ENCODE peak calls at places on chromosomes 3 and 15, in six cellular contexts. E is pancreas; I is WERI-Rb-1; C is PC-9; M is H1; V is CD8-positive, alpha-beta memory T cell. X is an unnamed sample.

GRCh38 chr3:47495886-47496285 is 17.6 kb downstream of the ELP6 start:
- DNase-seq in E (no peak), I (no peak), C (no peak), M (no peak), V (no peak), X (no peak)

GRCh38 chr3:23258110-23258509 is 55.0 kb downstream of the UBE2E2 start:
- DNase-seq in E (no peak), I (no peak), C (no peak), M (no peak), V (no peak), X (peak)

GRCh38 chr3:32495609-32496008 is 7.0 kb downstream of the CMTM6 start:
- DNase-seq in E (no peak), I (no peak), C (no peak), M (no peak), V (no peak), X (no peak)

GRCh38 chr3:66206806-66207205 is 14.0 kb upstream of the SLC25A26 start:
- DNase-seq in E (no peak), I (no peak), C (no peak), M (no peak), V (no peak), X (no peak)

GRCh38 chr3:18424862-18425640 is at the start of gene SATB1:
- DNase-seq in E (peak), I (peak), C (no peak), M (no peak), V (peak), X (peak)

GRCh38 chr15:81050259-81050658 is 49.5 kb downstream of the TLNRD1 start:
- DNase-seq in E (no peak), I (no peak), C (no peak), M (no peak), V (no peak), X (no peak)

GRCh38 chr3:168165390-168166269 is 69.9 kb upstream of the GOLIM4 start:
- DNase-seq in E (peak), I (peak), C (peak), M (no peak), V (no peak), X (peak)

GRCh38 chr3:126558336-126559071 is at the start of gene C3orf22:
- DNase-seq in E (no peak), I (no peak), C (no peak), M (no peak), V (no peak), X (no peak)

GRCh38 chr15:74978503-74978902 is 16.9 kb upstream of the SCAMP5 start:
- DNase-seq in E (no peak), I (no peak), C (no peak), M (no peak), V (no peak), X (no peak)

GRCh38 chr3:59573911-59574310 is 524.1 kb upstream of the CFAP20DC start:
- DNase-seq in E (no peak), I (no peak), C (no peak), M (no peak), V (no peak), X (no peak)

GRCh38 chr3:119690043-119690656 is 12.7 kb upstream of the CFAP91 start:
- DNase-seq in E (no peak), I (no peak), C (no peak), M (no peak), V (no peak), X (peak)

GRCh38 chr3:81419196-81419595 is 342.2 kb downstream of the GBE1 start:
- DNase-seq in E (no peak), I (no peak), C (no peak), M (no peak), V (no peak), X (no peak)

GRCh38 chr3:57951106-57951882 is 56.9 kb upstream of the FLNB start:
- DNase-seq in E (no peak), I (no peak), C (peak), M (no peak), V (no peak), X (peak)

GRCh38 chr3:133159498-133160475 is 121.6 kb downstream of the TMEM108 start:
- DNase-seq in E (no peak), I (no peak), C (no peak), M (no peak), V (no peak), X (no peak)

GRCh38 chr3:149243540-149243939 is 21.9 kb upstream of the CP start:
- DNase-seq in E (no peak), I (no peak), C (no peak), M (no peak), V (no peak), X (no peak)

GRCh38 chr3:42652251-42652610 is 1.3 kb upstream of the ZBTB47 start:
- DNase-seq in E (no peak), I (no peak), C (no peak), M (no peak), V (no peak), X (no peak)

GRCh38 chr3:47414666-47415587 is 34.1 kb downstream of the PTPN23 start:
- DNase-seq in E (no peak), I (no peak), C (no peak), M (no peak), V (no peak), X (no peak)

GRCh38 chr3:179037361-179037760 is 34.2 kb downstream of the ZMAT3 start:
- DNase-seq in E (no peak), I (no peak), C (no peak), M (no peak), V (no peak), X (peak)
- H3K4me3 ChIP-seq in E (no peak), I (no peak), C (no peak), M (no peak), V (peak), X (no peak)

GRCh38 chr3:129607391-129608068 is 1.1 kb upstream of the PLXND1 start:
- DNase-seq in E (no peak), I (peak), C (no peak), M (no peak), V (no peak), X (no peak)
- H3K4me3 ChIP-seq in E (peak), I (peak), C (peak), M (peak), V (peak), X (peak)

GRCh38 chr15:40090774-40091455 is 17.8 kb downstream of the BMF start:
- DNase-seq in E (no peak), I (no peak), C (no peak), M (no peak), V (no peak), X (no peak)

GRCh38 chr15:40087991-40088928 is 20.4 kb downstream of the BMF start:
- DNase-seq in E (no peak), I (no peak), C (peak), M (no peak), V (no peak), X (no peak)

GRCh38 chr15:40087095-40087805 is 21.4 kb downstream of the BMF start:
- DNase-seq in E (no peak), I (peak), C (no peak), M (no peak), V (no peak), X (peak)

GRCh38 chr15:40091861-40092415 is 16.7 kb downstream of the BMF start:
- DNase-seq in E (no peak), I (peak), C (no peak), M (no peak), V (no peak), X (peak)

GRCh38 chr15:40088929-40089755 is 19.5 kb downstream of the BMF start:
- DNase-seq in E (no peak), I (peak), C (no peak), M (no peak), V (no peak), X (peak)
- H3K4me3 ChIP-seq in E (no peak), I (no peak), C (no peak), M (peak), V (no peak), X (no peak)

DNA sequence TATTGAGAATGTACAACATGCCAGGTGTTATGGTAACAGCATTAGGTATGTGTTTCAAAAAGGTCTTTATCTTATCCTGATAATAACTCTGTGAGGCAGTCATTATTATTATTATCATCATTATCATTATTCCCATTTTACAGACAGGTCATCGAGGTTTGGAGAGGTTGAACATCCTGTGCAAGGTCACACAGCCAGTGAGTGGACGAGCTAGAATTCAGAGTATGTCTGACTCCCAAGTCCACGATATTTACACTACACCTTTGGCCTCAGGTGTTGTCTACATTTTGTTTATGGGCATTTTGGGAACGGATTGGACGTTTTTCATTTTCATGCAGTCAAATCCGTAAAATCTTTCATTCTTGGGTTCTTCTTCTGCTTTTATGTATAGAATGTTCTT is 24.0 kb downstream of the GLDN start:
- DNase-seq in E (no peak), I (no peak), C (no peak), M (no peak), V (no peak), X (no peak)
- H3K4me3 ChIP-seq in E (no peak), I (no peak), C (no peak), M (no peak), V (no peak), X (no peak)

DNA sequence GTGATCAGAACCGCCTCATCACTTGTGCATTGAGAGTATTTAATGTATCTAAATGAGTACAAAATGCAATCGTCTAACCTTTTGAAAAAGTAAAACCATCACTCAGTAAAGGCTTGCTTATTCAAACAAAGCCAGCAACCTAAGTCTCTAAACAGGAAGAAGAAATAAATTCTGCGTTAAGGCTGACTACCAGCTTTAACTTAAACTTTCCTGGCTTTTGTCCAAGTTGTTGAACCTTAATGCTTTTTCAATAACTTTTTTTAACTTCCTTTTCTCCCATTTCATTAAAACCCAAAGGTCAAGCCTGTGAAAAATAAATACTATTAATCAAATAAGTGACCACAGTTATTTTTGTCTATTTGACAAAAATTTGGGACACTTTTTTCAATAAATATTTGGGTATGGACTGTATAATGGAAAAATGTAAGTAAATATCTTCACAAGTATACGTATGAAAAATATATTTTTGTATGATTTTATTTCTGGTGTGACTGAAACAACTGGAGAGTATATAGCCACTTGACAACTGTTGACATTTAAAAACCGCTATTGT is 2.7 kb downstream of the KLHL24 start:
- DNase-seq in E (no peak), I (no peak), C (no peak), M (no peak), V (no peak), X (no peak)
- H3K4me3 ChIP-seq in E (no peak), I (no peak), C (peak), M (no peak), V (no peak), X (no peak)

GRCh38 chr15:40957041-40957555 is 3.8 kb downstream of the CHAC1 start:
- DNase-seq in E (no peak), I (no peak), C (no peak), M (no peak), V (no peak), X (no peak)

GRCh38 chr15:40956543-40956982 is 3.3 kb downstream of the CHAC1 start:
- DNase-seq in E (no peak), I (no peak), C (no peak), M (no peak), V (no peak), X (no peak)

GRCh38 chr15:40955141-40955903 is 2.1 kb downstream of the CHAC1 start:
- DNase-seq in E (no peak), I (no peak), C (no peak), M (no peak), V (no peak), X (no peak)

GRCh38 chr15:40957581-40958051 is 4.3 kb downstream of the CHAC1 start:
- DNase-seq in E (peak), I (no peak), C (no peak), M (no peak), V (no peak), X (no peak)

DNA sequence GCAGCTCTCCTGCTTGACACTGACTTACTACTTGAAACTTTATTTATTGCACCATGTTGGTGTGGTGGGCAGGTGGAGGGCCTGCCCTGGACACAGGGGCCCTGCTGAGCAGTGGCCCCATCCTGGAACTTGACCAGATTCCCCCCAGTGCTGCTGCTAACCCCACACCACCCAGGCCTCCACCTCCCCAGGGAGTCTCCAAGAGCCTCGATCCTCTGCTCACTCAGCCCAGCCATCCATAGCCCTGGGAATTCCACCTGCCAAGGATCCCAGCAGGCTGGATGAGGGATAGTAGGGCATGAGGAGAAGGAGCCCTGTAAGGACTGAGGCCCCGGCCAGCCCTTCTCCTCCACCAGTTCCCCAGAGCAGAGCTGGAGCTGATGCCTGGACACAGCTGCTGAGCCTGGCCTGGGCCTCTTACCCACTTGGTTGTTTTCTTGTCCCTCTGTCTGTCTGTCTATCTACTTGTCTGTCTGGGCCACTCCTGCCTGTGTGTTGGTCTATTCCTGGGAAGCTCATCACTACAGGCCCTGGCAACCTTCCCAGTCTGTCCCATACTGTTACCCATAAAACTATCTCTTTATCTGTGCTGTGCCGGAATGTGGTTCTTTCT is 2.8 kb downstream of the CHAC1 start:
- DNase-seq in E (no peak), I (no peak), C (no peak), M (no peak), V (no peak), X (no peak)
- H3K4me3 ChIP-seq in E (no peak), I (no peak), C (no peak), M (no peak), V (no peak), X (no peak)

DNA sequence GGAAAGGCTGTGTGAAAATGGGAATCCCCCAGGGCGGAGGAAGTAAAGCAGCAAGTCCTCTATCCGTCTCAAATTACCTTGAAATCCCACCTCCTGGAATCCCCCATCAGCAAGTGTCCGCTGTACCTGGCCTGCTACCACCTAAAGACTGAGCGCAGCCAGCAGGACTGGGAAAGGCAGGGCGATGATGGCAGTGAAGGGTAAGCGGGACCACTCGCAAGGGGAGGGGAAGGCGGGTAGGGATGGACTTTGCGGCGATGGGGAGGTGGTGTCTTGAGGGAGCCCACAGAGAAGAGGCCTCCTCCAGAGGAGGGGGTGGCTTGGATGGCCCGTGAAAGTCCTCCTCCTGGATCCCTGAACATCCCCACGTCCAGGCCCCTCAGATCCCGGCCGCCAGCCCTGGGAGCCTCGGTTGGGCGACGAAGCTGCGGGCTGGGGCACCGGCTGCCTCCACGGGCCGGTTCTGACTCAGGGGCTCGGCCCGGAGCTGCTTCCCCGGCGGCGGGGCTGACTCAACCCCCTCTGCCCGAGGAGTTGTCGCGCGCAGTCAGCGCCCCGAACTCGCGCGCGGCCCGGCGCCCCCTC is 595 bp downstream of the LARP6 start:
- DNase-seq in E (peak), I (peak), C (no peak), M (peak), V (no peak), X (peak)
- H3K4me3 ChIP-seq in E (peak), I (peak), C (peak), M (peak), V (no peak), X (peak)

GRCh38 chr15:88113909-88114308 is 142.6 kb downstream of the NTRK3 start:
- DNase-seq in E (no peak), I (no peak), C (no peak), M (no peak), V (no peak), X (no peak)
- H3K4me3 ChIP-seq in E (no peak), I (no peak), C (no peak), M (no peak), V (no peak), X (no peak)